ENCODE peak calls at places on chromosome 21, in seven cellular contexts. G is A549, D is stomach, Y is heart left ventricle, Q is NB4, R is prostate gland, O is tibial nerve. J is an unnamed sample.

GRCh38 chr21:22352088-22352487 is 1353.9 kb downstream of the NCAM2 start:
- DNase-seq in G (no peak), D (no peak), Y (no peak), Q (peak; percentile 5), R (no peak), O (no peak), J (no peak)

GRCh38 chr21:39079617-39080016 is 103.6 kb downstream of the PSMG1 start:
- DNase-seq in G (no peak), D (peak; percentile 60), Y (peak; percentile 65), Q (peak; percentile 96), R (no peak), O (peak; percentile 58), J (no peak)

GRCh38 chr21:36203603-36203889 is 46.9 kb downstream of the DOP1B start:
- DNase-seq in G (peak; percentile 45), D (peak; percentile 43), Y (no peak), Q (peak; percentile 62), R (no peak), O (no peak), J (no peak)

GRCh38 chr21:17462276-17462981 is 50.4 kb upstream of the CXADR start:
- DNase-seq in G (peak; percentile 76), D (peak; percentile 83), Y (no peak), Q (no peak), R (peak; percentile 43), O (no peak), J (peak; percentile 4)

GRCh38 chr21:32422064-32422463 is 9.6 kb downstream of the EVA1C start:
- DNase-seq in G (no peak), D (no peak), Y (no peak), Q (no peak), R (no peak), O (no peak), J (no peak)

GRCh38 chr21:38646213-38646837 is 148.0 kb upstream of the ERG start:
- DNase-seq in G (no peak), D (no peak), Y (no peak), Q (no peak), R (no peak), O (no peak), J (no peak)

GRCh38 chr21:25494804-25495203 is 112.5 kb downstream of the MRPL39 start:
- DNase-seq in G (no peak), D (no peak), Y (no peak), Q (no peak), R (no peak), O (no peak), J (no peak)

GRCh38 chr21:16075594-16076282 is 346.0 kb downstream of the USP25 start:
- DNase-seq in G (no peak), D (no peak), Y (no peak), Q (no peak), R (no peak), O (no peak), J (no peak)

GRCh38 chr21:39610705-39611104 is 2.0 kb upstream of the B3GALT5 start:
- DNase-seq in G (peak; percentile 2), D (no peak), Y (no peak), Q (no peak), R (no peak), O (no peak), J (no peak)

GRCh38 chr21:30642564-30642963 is at the start of gene KRTAP20-3:
- DNase-seq in G (no peak), D (no peak), Y (no peak), Q (no peak), R (no peak), O (no peak), J (no peak)

GRCh38 chr21:35622612-35623011 is 437.7 kb downstream of the SETD4 start:
- DNase-seq in G (no peak), D (no peak), Y (no peak), Q (no peak), R (no peak), O (no peak), J (no peak)

GRCh38 chr21:37658994-37659458 is 257.2 kb downstream of the KCNJ6 start:
- DNase-seq in G (peak; percentile 79), D (no peak), Y (no peak), Q (no peak), R (peak; percentile 50), O (peak; percentile 49), J (no peak)

GRCh38 chr21:38330671-38331070 is 73.9 kb downstream of the KCNJ15 start:
- DNase-seq in G (no peak), D (no peak), Y (no peak), Q (no peak), R (no peak), O (no peak), J (no peak)

GRCh38 chr21:31604591-31605190 is 54.8 kb upstream of the SOD1 start:
- DNase-seq in G (peak; percentile 55), D (peak; percentile 78), Y (peak; percentile 35), Q (peak; percentile 73), R (peak; percentile 52), O (peak; percentile 53), J (peak; percentile 82)

GRCh38 chr21:36542312-36543101 is 62.6 kb upstream of the CLDN14 start:
- DNase-seq in G (no peak), D (peak; percentile 47), Y (no peak), Q (no peak), R (peak; percentile 10), O (no peak), J (no peak)

GRCh38 chr21:36323032-36323431 is 3.0 kb downstream of the MORC3 start:
- DNase-seq in G (no peak), D (no peak), Y (no peak), Q (peak; percentile 74), R (no peak), O (no peak), J (peak; percentile 14)

GRCh38 chr21:28773036-28773435 is 219.6 kb downstream of the LTN1 start:
- DNase-seq in G (no peak), D (no peak), Y (no peak), Q (no peak), R (no peak), O (no peak), J (no peak)
- TF ChIP-seq POLR2A in G (no peak), D (no peak), Y (no peak), Q (no peak), R (no peak), O (no peak), J (no peak)

GRCh38 chr21:15066231-15066577 is 1.4 kb upstream of the NRIP1 start:
- DNase-seq in G (no peak), D (no peak), Y (no peak), Q (no peak), R (no peak), O (no peak), J (peak; percentile 71)

GRCh38 chr21:15063821-15064575 is 802 bp downstream of the NRIP1 start:
- DNase-seq in G (no peak), D (peak; percentile 65), Y (peak; percentile 57), Q (no peak), R (peak; percentile 34), O (peak; percentile 18), J (peak; percentile 68)

GRCh38 chr21:15064576-15065380 is at the start of gene NRIP1:
- DNase-seq in G (peak; percentile 85), D (peak; percentile 92), Y (peak; percentile 94), Q (peak; percentile 63), R (peak; percentile 89), O (peak; percentile 78), J (peak; percentile 91)

GRCh38 chr21:15063081-15063820 is 1.5 kb downstream of the NRIP1 start:
- DNase-seq in G (no peak), D (no peak), Y (no peak), Q (no peak), R (no peak), O (no peak), J (peak; percentile 55)

GRCh38 chr21:15065381-15066230 is 806 bp upstream of the NRIP1 start:
- DNase-seq in G (peak; percentile 76), D (peak; percentile 68), Y (peak; percentile 85), Q (peak; percentile 12), R (peak; percentile 75), O (peak; percentile 87), J (peak; percentile 87)
- TF ChIP-seq POLR2A in G (peak; percentile 28), D (no peak), Y (peak; percentile 53), Q (no peak), R (peak; percentile 43), O (peak; percentile 66), J (peak; percentile 80)

DNA sequence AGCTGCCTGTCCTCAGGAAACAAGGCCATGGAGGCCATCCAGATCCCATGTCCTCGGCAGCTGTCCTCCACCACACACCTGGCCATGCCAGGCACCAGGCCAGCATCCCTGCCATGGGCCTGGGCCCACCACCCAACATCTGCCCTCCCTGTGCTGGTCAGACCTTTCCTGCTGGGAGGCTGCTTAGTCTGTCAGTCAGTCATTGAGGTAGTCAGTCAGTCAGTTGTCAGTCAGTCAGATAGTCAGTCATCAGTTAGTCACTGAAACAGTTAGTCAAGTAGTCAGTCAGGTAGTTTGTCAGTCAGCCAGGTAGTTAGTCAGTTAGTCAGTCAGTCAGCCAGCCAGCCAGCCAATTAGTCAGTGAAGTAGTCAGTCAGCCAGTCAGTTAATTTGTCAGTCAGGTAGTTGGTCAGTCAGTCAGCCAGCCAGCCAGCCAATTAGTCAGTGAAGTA is 17.2 kb downstream of the KRTAP10-1 start:
- DNase-seq in G (no peak), D (no peak), Y (no peak), Q (no peak), R (no peak), O (no peak), J (no peak)
- TF ChIP-seq POLR2A in G (no peak), D (no peak), Y (no peak), Q (no peak), R (no peak), O (no peak), J (no peak)

DNA sequence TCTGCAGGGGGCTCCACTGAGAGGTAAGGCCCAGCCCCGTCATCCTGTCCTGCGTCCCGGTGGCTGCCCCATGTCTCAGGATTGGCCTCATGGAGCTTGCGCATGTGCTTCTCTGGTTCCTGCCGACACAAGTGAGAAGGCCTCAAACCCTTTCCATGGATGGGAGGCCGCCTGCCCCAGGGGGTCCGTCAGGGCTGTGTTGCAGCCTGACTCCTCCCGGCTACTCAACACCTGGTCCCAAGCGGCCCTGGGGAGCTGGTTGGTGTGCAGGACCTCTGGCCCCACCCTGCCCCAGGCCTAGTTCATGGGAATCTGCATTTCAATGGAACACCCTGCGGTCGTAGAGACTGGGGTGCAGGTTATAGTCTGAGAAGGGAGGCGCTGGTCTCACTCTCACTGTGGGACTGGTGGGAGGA is 21.1 kb upstream of the PDE9A start:
- DNase-seq in G (no peak), D (no peak), Y (no peak), Q (no peak), R (no peak), O (no peak), J (no peak)
- TF ChIP-seq POLR2A in G (no peak), D (no peak), Y (no peak), Q (no peak), R (no peak), O (no peak), J (no peak)

DNA sequence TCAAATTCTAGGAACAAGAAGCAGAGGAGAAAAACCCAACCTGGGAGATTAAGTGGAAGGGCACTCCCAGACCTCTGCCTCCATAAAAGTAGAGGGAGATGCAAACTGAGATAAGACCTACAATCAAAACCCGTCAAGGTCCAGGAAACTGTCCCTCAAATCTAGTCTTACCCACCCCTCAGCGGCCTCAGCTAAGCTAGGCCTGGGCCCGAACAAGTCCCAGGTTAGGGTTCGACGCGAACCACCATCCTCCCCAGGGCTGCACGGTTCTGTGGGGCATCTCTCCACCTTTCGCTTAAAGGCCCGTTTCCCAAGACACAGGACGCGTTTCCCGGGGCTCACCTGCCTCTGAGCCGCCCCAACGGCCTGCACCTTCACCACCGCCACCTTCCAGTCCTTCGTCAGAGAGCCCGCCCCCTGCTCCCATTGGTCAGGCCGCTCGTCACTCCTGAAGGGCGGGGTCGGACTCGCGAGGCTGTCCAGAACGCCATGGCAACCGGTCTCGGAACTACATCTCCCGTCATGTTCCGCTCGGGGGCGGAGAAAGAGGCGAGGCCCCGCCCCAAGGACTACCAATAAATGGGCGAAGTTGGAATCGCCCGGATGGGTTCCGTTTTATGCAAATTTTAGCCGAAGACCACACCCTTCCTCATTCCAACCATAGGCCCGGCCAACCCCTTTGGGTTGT is at the start of gene CRYZL1:
- DNase-seq in G (peak; percentile 98), D (peak; percentile 100), Y (peak; percentile 100), Q (peak; percentile 99), R (peak; percentile 100), O (peak; percentile 100), J (peak; percentile 99)
- TF ChIP-seq POLR2A in G (peak; percentile 75), D (peak; percentile 36), Y (peak; percentile 60), Q (peak; percentile 72), R (peak; percentile 88), O (peak; percentile 78), J (peak; percentile 75)